ENCODE peak calls at places on chromosomes 7 and 10, in six cellular contexts. One of them, this sample, is unnamed.

GRCh38 chr7:100132697-100133137 is 6.0 kb downstream of the MBLAC1 start:
- DNase-seq in MM.1S: peak
- DNase-seq in WTC11: peak
- DNase-seq in cardiac muscle cell: peak
- DNase-seq in neural crest cell: peak
- DNase-seq in kidney: no peak
- DNase-seq in this sample: peak

GRCh38 chr10:116775488-116776400 is 33.4 kb upstream of the HSPA12A start:
- DNase-seq in cardiac muscle cell: no peak
- DNase-seq in kidney: no peak
- DNase-seq in WTC11: no peak
- DNase-seq in MM.1S: no peak
- DNase-seq in neural crest cell: no peak
- DNase-seq in this sample: no peak

GRCh38 chr7:23546897-23547572 is 15.3 kb upstream of the TRA2A start:
- DNase-seq in MM.1S: peak
- DNase-seq in neural crest cell: peak
- DNase-seq in kidney: no peak
- DNase-seq in cardiac muscle cell: peak
- DNase-seq in WTC11: peak
- DNase-seq in this sample: peak

GRCh38 chr10:77843264-77843663 is 83.3 kb downstream of the DLG5 start:
- DNase-seq in WTC11: no peak
- DNase-seq in kidney: peak
- DNase-seq in MM.1S: no peak
- DNase-seq in neural crest cell: no peak
- DNase-seq in cardiac muscle cell: no peak
- DNase-seq in this sample: no peak

GRCh38 chr10:43689618-43689954 is 40.9 kb upstream of the ZNF32 start:
- DNase-seq in kidney: peak
- DNase-seq in MM.1S: no peak
- DNase-seq in neural crest cell: peak
- DNase-seq in cardiac muscle cell: peak
- DNase-seq in WTC11: peak
- DNase-seq in this sample: no peak

GRCh38 chr7:101657171-101657570 is 28.1 kb upstream of the MYL10 start:
- DNase-seq in neural crest cell: no peak
- DNase-seq in cardiac muscle cell: no peak
- DNase-seq in WTC11: no peak
- DNase-seq in MM.1S: no peak
- DNase-seq in kidney: no peak
- DNase-seq in this sample: no peak

GRCh38 chr10:15430969-15431791 is 60.1 kb upstream of the FAM171A1 start:
- DNase-seq in MM.1S: no peak
- DNase-seq in kidney: no peak
- DNase-seq in cardiac muscle cell: no peak
- DNase-seq in WTC11: no peak
- DNase-seq in neural crest cell: no peak
- DNase-seq in this sample: no peak

GRCh38 chr7:75642810-75643486 is 95.8 kb downstream of the HIP1 start:
- DNase-seq in WTC11: peak
- DNase-seq in cardiac muscle cell: peak
- DNase-seq in MM.1S: peak
- DNase-seq in kidney: no peak
- DNase-seq in neural crest cell: peak
- DNase-seq in this sample: peak

GRCh38 chr10:132517951-132518521 is 19.6 kb upstream of the INPP5A start:
- DNase-seq in WTC11: peak
- DNase-seq in cardiac muscle cell: peak
- DNase-seq in kidney: peak
- DNase-seq in MM.1S: no peak
- DNase-seq in neural crest cell: no peak
- DNase-seq in this sample: no peak

GRCh38 chr10:127041561-127041960 is 136.3 kb downstream of the DOCK1 start:
- DNase-seq in cardiac muscle cell: no peak
- DNase-seq in WTC11: no peak
- DNase-seq in kidney: no peak
- DNase-seq in MM.1S: no peak
- DNase-seq in neural crest cell: no peak
- DNase-seq in this sample: peak

GRCh38 chr10:1894912-1895311 is 157.6 kb upstream of the ADARB2 start:
- DNase-seq in WTC11: no peak
- DNase-seq in MM.1S: no peak
- DNase-seq in kidney: no peak
- DNase-seq in neural crest cell: no peak
- DNase-seq in cardiac muscle cell: no peak
- DNase-seq in this sample: no peak

GRCh38 chr10:110802551-110803238 is 69.0 kb upstream of the PDCD4 start:
- DNase-seq in cardiac muscle cell: no peak
- DNase-seq in kidney: peak
- DNase-seq in neural crest cell: no peak
- DNase-seq in WTC11: no peak
- DNase-seq in MM.1S: peak
- DNase-seq in this sample: peak

GRCh38 chr10:124287071-124287685 is 131.5 kb downstream of the OAT start:
- DNase-seq in MM.1S: no peak
- DNase-seq in cardiac muscle cell: no peak
- DNase-seq in kidney: no peak
- DNase-seq in neural crest cell: no peak
- DNase-seq in WTC11: peak
- DNase-seq in this sample: no peak

GRCh38 chr7:44067064-44067951 is 1.9 kb upstream of the PGAM2 start:
- DNase-seq in WTC11: no peak
- DNase-seq in MM.1S: no peak
- DNase-seq in neural crest cell: no peak
- DNase-seq in cardiac muscle cell: no peak
- DNase-seq in kidney: peak
- DNase-seq in this sample: no peak

GRCh38 chr10:34821587-34822585 is 6.8 kb upstream of the PARD3 start:
- DNase-seq in kidney: no peak
- DNase-seq in neural crest cell: no peak
- DNase-seq in MM.1S: no peak
- DNase-seq in WTC11: no peak
- DNase-seq in cardiac muscle cell: no peak
- DNase-seq in this sample: peak

GRCh38 chr10:133160813-133161471 is 923 bp downstream of the KNDC1 start:
- DNase-seq in MM.1S: no peak
- DNase-seq in WTC11: no peak
- DNase-seq in cardiac muscle cell: no peak
- DNase-seq in neural crest cell: no peak
- DNase-seq in kidney: peak
- DNase-seq in this sample: no peak

GRCh38 chr10:28331821-28332220 is 29.0 kb upstream of the MPP7 start:
- DNase-seq in WTC11: no peak
- DNase-seq in kidney: no peak
- DNase-seq in neural crest cell: no peak
- DNase-seq in cardiac muscle cell: no peak
- DNase-seq in MM.1S: no peak
- DNase-seq in this sample: peak

GRCh38 chr7:55343002-55343781 is 21.9 kb upstream of the LANCL2 start:
- DNase-seq in MM.1S: no peak
- DNase-seq in neural crest cell: no peak
- DNase-seq in WTC11: no peak
- DNase-seq in kidney: no peak
- DNase-seq in cardiac muscle cell: no peak
- DNase-seq in this sample: no peak

GRCh38 chr7:13724631-13725566 is 264.6 kb downstream of the ETV1 start:
- DNase-seq in neural crest cell: no peak
- DNase-seq in MM.1S: no peak
- DNase-seq in WTC11: no peak
- DNase-seq in kidney: no peak
- DNase-seq in cardiac muscle cell: no peak
- DNase-seq in this sample: no peak

GRCh38 chr10:102312683-102313082 is 67.4 kb downstream of the GBF1 start:
- DNase-seq in cardiac muscle cell: no peak
- DNase-seq in kidney: no peak
- DNase-seq in WTC11: no peak
- DNase-seq in neural crest cell: no peak
- DNase-seq in MM.1S: no peak
- DNase-seq in this sample: no peak

GRCh38 chr7:155699180-155699579 is 54.7 kb downstream of the RBM33 start:
- DNase-seq in MM.1S: peak
- DNase-seq in kidney: no peak
- DNase-seq in WTC11: no peak
- DNase-seq in neural crest cell: no peak
- DNase-seq in cardiac muscle cell: no peak
- DNase-seq in this sample: no peak

GRCh38 chr10:109978481-109978880 is 29.3 kb upstream of the ADD3 start:
- DNase-seq in cardiac muscle cell: peak
- DNase-seq in neural crest cell: peak
- DNase-seq in MM.1S: peak
- DNase-seq in kidney: no peak
- DNase-seq in WTC11: peak
- DNase-seq in this sample: peak

GRCh38 chr10:98446656-98447221 is at the start of gene HPS1:
- DNase-seq in MM.1S: peak
- DNase-seq in cardiac muscle cell: peak
- DNase-seq in neural crest cell: peak
- DNase-seq in kidney: peak
- DNase-seq in WTC11: peak
- DNase-seq in this sample: peak
- TF ChIP-seq CTCF in MM.1S: no peak
- TF ChIP-seq CTCF in cardiac muscle cell: no peak
- TF ChIP-seq CTCF in neural crest cell: no peak
- TF ChIP-seq CTCF in kidney: no peak
- TF ChIP-seq CTCF in WTC11: no peak
- TF ChIP-seq CTCF in this sample: no peak

DNA sequence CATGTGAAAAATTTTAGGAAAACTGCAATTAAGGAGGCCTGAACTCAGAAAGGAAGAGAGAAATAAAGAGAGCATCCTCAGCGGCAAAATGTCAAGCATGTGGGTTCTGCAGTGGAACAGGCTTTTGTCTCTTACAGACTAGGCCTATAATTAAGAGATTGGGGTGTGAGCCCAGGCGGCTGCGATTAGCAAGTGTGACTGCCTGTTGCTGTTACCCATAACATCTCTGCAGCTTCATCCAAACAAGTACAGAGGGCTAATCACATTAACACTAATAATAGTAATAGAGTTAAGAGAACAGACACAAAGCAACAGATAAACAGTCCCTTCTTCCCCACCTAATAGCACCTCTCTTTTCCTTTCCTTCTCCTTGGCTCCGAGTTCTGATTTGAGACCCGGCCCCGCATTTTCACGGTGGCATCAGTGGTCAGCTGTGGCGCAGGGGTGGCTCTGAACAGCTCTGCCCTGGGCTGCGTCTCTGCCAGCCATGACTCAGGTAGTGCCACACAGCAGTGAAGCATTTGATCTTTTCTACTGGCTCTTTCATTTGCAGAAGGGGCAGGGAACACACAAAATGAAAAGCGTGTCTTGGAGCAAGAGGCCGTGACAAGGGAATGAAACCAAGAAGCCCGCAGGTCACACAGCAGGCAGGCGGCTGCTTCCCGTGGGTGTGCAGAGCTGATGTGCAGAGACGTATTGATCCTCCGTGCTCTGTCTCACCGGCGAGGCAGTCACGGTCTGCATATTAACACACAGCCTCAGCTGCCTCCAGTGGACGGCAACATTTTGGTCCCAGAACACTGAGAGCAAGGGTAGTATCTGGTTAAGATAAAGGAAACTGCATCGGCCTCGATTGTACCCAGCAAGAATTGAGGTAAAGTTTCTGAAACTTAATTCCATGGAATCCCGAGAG is 103.1 kb downstream of the KLF6 start:
- DNase-seq in WTC11: no peak
- DNase-seq in neural crest cell: peak
- DNase-seq in cardiac muscle cell: no peak
- DNase-seq in MM.1S: no peak
- DNase-seq in kidney: no peak
- DNase-seq in this sample: no peak
- TF ChIP-seq CTCF in WTC11: no peak
- TF ChIP-seq CTCF in neural crest cell: no peak
- TF ChIP-seq CTCF in cardiac muscle cell: no peak
- TF ChIP-seq CTCF in MM.1S: no peak
- TF ChIP-seq CTCF in kidney: no peak
- TF ChIP-seq CTCF in this sample: no peak

DNA sequence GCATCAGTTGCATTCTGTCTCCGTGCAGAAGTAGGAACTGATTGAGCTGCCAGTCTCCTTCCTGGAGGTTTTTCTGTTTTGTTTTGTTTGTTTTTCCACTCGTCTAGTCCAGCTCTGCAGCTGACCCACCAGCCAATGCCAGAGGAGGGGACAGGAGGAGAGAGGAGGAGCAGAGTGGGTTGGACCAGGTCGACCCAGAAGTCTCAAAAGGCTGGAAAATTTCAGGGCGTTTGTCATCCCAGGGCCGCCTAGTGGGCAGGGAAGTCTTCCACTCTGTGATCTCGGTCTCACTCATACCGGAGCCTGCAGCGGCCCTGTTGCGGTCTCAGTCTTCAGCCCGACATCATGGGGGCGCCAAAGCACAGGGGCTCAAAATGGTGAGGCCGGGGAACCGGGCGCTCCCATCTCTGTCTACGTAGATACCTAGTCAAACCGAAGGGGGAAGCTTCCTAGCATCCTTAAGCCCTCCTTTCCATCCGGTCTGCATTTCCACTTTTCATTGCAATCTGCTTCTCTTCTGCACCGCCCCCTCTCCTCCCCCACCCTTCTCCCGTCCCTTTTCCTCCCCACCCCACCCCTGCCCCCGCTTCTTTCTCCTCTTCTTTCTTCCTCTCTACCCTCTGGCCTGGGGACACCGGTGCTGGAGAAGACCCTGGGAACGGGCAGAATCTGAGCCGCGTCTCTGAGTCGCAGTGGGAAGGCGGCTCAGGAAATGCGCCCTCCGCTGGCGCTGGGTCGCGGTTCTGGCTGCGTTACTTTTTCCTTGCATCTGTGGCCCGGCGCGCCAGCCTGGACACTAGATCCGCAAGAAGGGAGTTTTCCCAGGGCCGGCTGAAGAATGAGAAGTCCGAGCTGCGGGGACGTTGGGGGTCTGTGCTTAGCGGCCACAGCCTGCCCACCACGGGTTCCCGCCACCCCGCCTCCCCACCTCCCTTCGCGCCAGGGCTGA is 16.2 kb upstream of the PAX2 start:
- DNase-seq in MM.1S: no peak
- DNase-seq in kidney: peak
- DNase-seq in neural crest cell: no peak
- DNase-seq in WTC11: peak
- DNase-seq in cardiac muscle cell: peak
- DNase-seq in this sample: no peak
- TF ChIP-seq CTCF in MM.1S: peak
- TF ChIP-seq CTCF in kidney: peak
- TF ChIP-seq CTCF in neural crest cell: peak
- TF ChIP-seq CTCF in WTC11: peak
- TF ChIP-seq CTCF in cardiac muscle cell: peak
- TF ChIP-seq CTCF in this sample: no peak

DNA sequence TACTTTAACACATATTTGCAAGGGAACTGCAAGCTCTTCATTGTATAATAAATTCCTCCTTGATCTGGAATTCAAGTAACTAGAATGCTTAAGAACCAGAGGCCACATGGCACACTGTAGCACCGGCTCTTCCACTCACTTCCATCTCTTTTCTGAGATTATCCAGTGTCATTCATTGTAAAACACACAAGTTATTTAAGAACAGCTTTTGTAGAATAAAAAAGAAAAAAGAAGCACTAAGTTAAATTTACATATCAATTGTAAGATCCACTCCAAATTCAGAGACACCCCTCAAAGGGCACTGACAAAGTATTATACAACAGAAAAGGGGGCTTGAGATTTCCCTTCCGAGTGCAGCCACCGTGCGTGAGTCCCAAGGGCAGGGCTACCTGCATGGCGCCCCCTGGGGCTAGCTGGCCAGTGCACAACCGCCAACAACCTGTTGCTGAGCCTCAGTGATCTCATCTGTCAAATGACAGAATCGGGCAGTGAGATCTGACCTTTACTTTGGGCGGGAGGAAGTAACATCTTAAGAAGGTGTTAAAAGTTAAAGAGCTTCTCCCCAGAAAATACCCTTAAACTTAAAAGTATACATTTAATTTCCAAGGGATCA is 12.5 kb downstream of the GLI3 start:
- DNase-seq in WTC11: peak
- DNase-seq in MM.1S: no peak
- DNase-seq in kidney: no peak
- DNase-seq in neural crest cell: no peak
- DNase-seq in cardiac muscle cell: no peak
- DNase-seq in this sample: no peak
- TF ChIP-seq CTCF in WTC11: no peak
- TF ChIP-seq CTCF in MM.1S: no peak
- TF ChIP-seq CTCF in kidney: no peak
- TF ChIP-seq CTCF in neural crest cell: peak
- TF ChIP-seq CTCF in cardiac muscle cell: no peak
- TF ChIP-seq CTCF in this sample: no peak

This sample was measured in MCF 10A.